ENCODE peak calls at places on chromosomes 5 and 9, in seven cellular contexts. K is HCT116; W is pancreas; B is endodermal cell; H is sigmoid colon; D is tibial artery; U is CD8-positive, alpha-beta T cell. S is an unnamed sample.

GRCh38 chr9:8859416-8859815 is 1059.8 kb upstream of the DMAC1 start:
- DNase-seq in K (no peak), W (no peak), B (no peak), H (no peak), D (no peak), U (no peak), S (no peak)

GRCh38 chr9:27019589-27019988 is 14.1 kb upstream of the LRRC19 start:
- DNase-seq in K (no peak), W (no peak), B (no peak), H (no peak), D (no peak), U (no peak), S (no peak)

GRCh38 chr5:173771058-173771742 is 116.9 kb upstream of the CPEB4 start:
- DNase-seq in K (no peak), W (no peak), B (peak; percentile 67), H (no peak), D (no peak), U (no peak), S (no peak)

GRCh38 chr9:101737705-101738565 is 512 bp downstream of the GRIN3A start:
- DNase-seq in K (no peak), W (peak; percentile 9), B (peak; percentile 84), H (no peak), D (no peak), U (no peak), S (no peak)

GRCh38 chr9:15298362-15298761 is 8.7 kb downstream of the TTC39B start:
- DNase-seq in K (no peak), W (no peak), B (no peak), H (no peak), D (no peak), U (no peak), S (no peak)

GRCh38 chr9:120846906-120847305 is 4.2 kb upstream of the PSMD5 start:
- DNase-seq in K (no peak), W (no peak), B (no peak), H (no peak), D (no peak), U (no peak), S (no peak)

GRCh38 chr5:94618029-94618492 is 343 bp downstream of the KIAA0825 start:
- DNase-seq in K (peak; percentile 36), W (peak; percentile 67), B (peak; percentile 82), H (peak; percentile 78), D (peak; percentile 74), U (no peak), S (peak; percentile 70)

GRCh38 chr5:131749138-131749537 is 47.7 kb downstream of the FNIP1 start:
- DNase-seq in K (no peak), W (no peak), B (no peak), H (no peak), D (no peak), U (no peak), S (no peak)

GRCh38 chr5:169706758-169707450 is 69.8 kb downstream of the DOCK2 start:
- DNase-seq in K (no peak), W (no peak), B (no peak), H (no peak), D (no peak), U (no peak), S (no peak)

GRCh38 chr9:131417264-131418142 is 23.6 kb downstream of the PRRC2B start:
- DNase-seq in K (no peak), W (no peak), B (no peak), H (no peak), D (no peak), U (no peak), S (no peak)

GRCh38 chr9:89060790-89061189 is 69.5 kb downstream of the S1PR3 start:
- DNase-seq in K (no peak), W (no peak), B (no peak), H (no peak), D (no peak), U (no peak), S (no peak)

GRCh38 chr5:149745-150450 is 41.4 kb upstream of the LRRC14B start:
- DNase-seq in K (no peak), W (no peak), B (no peak), H (no peak), D (no peak), U (no peak), S (no peak)

GRCh38 chr9:131645078-131645776 is 94.6 kb downstream of the RAPGEF1 start:
- DNase-seq in K (no peak), W (no peak), B (no peak), H (no peak), D (no peak), U (no peak), S (no peak)

GRCh38 chr5:78746990-78747389 is 98.4 kb upstream of the LHFPL2 start:
- DNase-seq in K (no peak), W (no peak), B (peak; percentile 81), H (no peak), D (no peak), U (no peak), S (no peak)

GRCh38 chr5:88666761-88667186 is 216.2 kb downstream of the MEF2C start:
- DNase-seq in K (no peak), W (no peak), B (peak; percentile 76), H (no peak), D (no peak), U (no peak), S (no peak)

GRCh38 chr5:138649775-138650174 is 74.6 kb upstream of the HSPA9 start:
- DNase-seq in K (no peak), W (no peak), B (peak; percentile 69), H (no peak), D (no peak), U (no peak), S (no peak)

GRCh38 chr5:149080294-149080693 is 17.4 kb upstream of the SH3TC2 start:
- DNase-seq in K (no peak), W (no peak), B (no peak), H (no peak), D (no peak), U (no peak), S (no peak)

GRCh38 chr9:123419721-123420559 is 63.9 kb downstream of the CRB2 start:
- DNase-seq in K (no peak), W (no peak), B (peak; percentile 46), H (peak; percentile 52), D (peak; percentile 56), U (no peak), S (no peak)

GRCh38 chr5:154860123-154860522 is 1.7 kb downstream of the CNOT8 start:
- DNase-seq in K (no peak), W (no peak), B (peak; percentile 63), H (peak; percentile 73), D (peak; percentile 79), U (no peak), S (no peak)

GRCh38 chr5:1182633-1183423 is 18.6 kb upstream of the SLC6A19 start:
- DNase-seq in K (no peak), W (peak; percentile 67), B (no peak), H (no peak), D (no peak), U (no peak), S (peak; percentile 75)

GRCh38 chr5:88818296-88818695 is 64.7 kb downstream of the MEF2C start:
- DNase-seq in K (no peak), W (no peak), B (no peak), H (no peak), D (no peak), U (no peak), S (no peak)

GRCh38 chr9:35568196-35568595 is 36.9 kb upstream of the TESK1 start:
- DNase-seq in K (no peak), W (no peak), B (no peak), H (no peak), D (no peak), U (no peak), S (no peak)

GRCh38 chr9:35569206-35569605 is 35.9 kb upstream of the TESK1 start:
- DNase-seq in K (no peak), W (no peak), B (no peak), H (no peak), D (no peak), U (no peak), S (no peak)

GRCh38 chr9:35563791-35564197 is 41.3 kb upstream of the TESK1 start:
- DNase-seq in K (no peak), W (no peak), B (peak; percentile 65), H (peak; percentile 83), D (peak; percentile 91), U (no peak), S (no peak)

GRCh38 chr9:35564658-35565061 is 40.4 kb upstream of the TESK1 start:
- DNase-seq in K (no peak), W (no peak), B (no peak), H (no peak), D (peak; percentile 95), U (no peak), S (no peak)

DNA sequence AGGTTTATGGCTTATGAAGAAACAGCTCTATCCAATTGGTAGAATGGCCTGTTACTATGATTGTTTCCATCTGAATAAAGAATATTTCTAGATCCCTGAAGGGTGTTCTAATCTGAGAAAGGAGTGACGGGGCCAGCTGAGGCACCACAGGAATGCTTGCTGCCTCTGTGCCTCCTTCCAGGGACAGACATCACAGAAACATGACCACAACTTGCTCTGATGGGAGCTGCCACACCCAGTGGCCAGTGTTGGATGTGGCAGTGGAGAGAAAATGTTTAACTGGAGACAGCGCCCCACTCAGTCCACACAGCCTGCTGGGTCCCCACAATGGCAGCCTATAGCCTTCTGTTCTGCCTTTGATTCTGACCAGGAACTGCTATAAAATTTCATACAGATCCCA is 38.6 kb upstream of the TESK1 start:
- DNase-seq in K (no peak), W (no peak), B (no peak), H (no peak), D (no peak), U (no peak), S (no peak)
- H3K4me1 ChIP-seq in K (peaks cover 3% of the 10 kb centered on the region), W (no peaks in the 10 kb centered on the region), B (no peaks in the 10 kb centered on the region), H (peaks cover 20% of the 10 kb centered on the region), D (no peaks in the 10 kb centered on the region), U (no peaks in the 10 kb centered on the region), S (no peaks in the 10 kb centered on the region)

GRCh38 chr5:129971684-129972083 is 67.4 kb downstream of the CHSY3 start:
- DNase-seq in K (no peak), W (no peak), B (no peak), H (no peak), D (no peak), U (no peak), S (no peak)
- H3K27me3 ChIP-seq in K (no peaks in the 10 kb centered on the region), W (no peaks in the 10 kb centered on the region), B (no peaks in the 10 kb centered on the region), H (no peaks in the 10 kb centered on the region), D (no peaks in the 10 kb centered on the region), U (no peaks in the 10 kb centered on the region), S (no peaks in the 10 kb centered on the region)

DNA sequence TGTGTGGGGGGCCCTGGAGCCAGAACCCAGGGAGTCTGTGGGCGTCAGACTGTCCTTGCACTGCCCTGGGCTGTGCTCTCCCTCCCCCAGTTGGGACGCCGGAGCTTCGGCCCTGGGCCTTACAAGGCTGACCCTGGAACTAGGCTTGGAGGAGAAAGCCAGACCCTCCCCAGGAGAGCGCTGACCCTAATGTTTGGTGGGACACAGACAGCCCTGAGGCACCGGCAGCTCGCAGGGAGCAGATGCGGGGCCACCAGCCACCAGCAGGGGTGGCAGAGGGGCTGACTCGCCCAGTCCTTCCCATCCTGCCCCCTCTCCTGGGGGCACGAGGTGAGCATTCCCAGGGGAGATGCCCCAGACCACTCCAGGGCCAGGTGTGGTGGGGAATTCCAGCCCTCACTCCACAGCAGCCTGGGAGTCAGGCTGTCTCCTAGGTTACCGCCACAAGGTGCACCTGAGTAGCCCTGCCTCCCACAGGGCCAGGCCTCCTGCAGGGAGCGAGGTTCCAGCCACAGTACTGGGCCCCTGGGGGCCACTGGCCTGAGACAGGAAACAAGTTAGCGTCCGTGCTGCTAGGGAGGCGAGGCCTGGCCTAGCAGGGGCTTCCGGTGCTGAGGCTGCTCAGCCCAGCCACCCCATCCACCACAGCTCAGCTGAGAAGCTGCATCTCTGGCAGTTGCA is 134.6 kb downstream of the OLFM1 start:
- DNase-seq in K (no peak), W (no peak), B (peak; percentile 87), H (peak; percentile 50), D (no peak), U (no peak), S (no peak)
- TF ChIP-seq CTCF in K (peak; percentile 29), W (no peak), B (peak; percentile 68), H (no peak), D (no peak), U (no peak), S (no peak)

GRCh38 chr5:139682016-139682975 is 34.1 kb downstream of the CXXC5 start:
- DNase-seq in K (no peak), W (no peak), B (peak; percentile 63), H (no peak), D (no peak), U (no peak), S (no peak)
- H3K4me1 ChIP-seq in K (peaks cover 30% of the 10 kb centered on the region), W (peaks cover 46% of the 10 kb centered on the region), B (no peaks in the 10 kb centered on the region), H (peaks cover 25% of the 10 kb centered on the region), D (no peaks in the 10 kb centered on the region), U (peaks cover 8% of the 10 kb centered on the region), S (no peaks in the 10 kb centered on the region)

S was measured in Caco-2.